ENCODE peak calls at places on chromosomes 1 and 21, in seven cellular contexts. One of them, this sample, is unnamed.

GRCh38 chr1:151739590-151740355 is 18.5 kb downstream of the RIIAD1 start:
- DNase-seq in prostate gland: peak; percentile 90
- DNase-seq in uterus: no peak
- DNase-seq in IMR-90: no peak
- DNase-seq in stomach: peak; percentile 60
- DNase-seq in lower lobe of right lung: no peak
- DNase-seq in GM23338: peak; percentile 34
- DNase-seq in this sample: no peak

GRCh38 chr1:8396912-8397406 is 79.0 kb downstream of the SLC45A1 start:
- DNase-seq in uterus: peak; percentile 55
- DNase-seq in lower lobe of right lung: no peak
- DNase-seq in stomach: no peak
- DNase-seq in prostate gland: no peak
- DNase-seq in GM23338: no peak
- DNase-seq in IMR-90: peak; percentile 99
- DNase-seq in this sample: peak; percentile 81

GRCh38 chr1:22556391-22557104 is 6.7 kb upstream of the EPHA8 start:
- DNase-seq in stomach: no peak
- DNase-seq in IMR-90: no peak
- DNase-seq in prostate gland: no peak
- DNase-seq in uterus: no peak
- DNase-seq in GM23338: peak; percentile 78
- DNase-seq in lower lobe of right lung: no peak
- DNase-seq in this sample: no peak

GRCh38 chr1:162349635-162350330 is 26.9 kb downstream of the SPATA46 start:
- DNase-seq in stomach: no peak
- DNase-seq in GM23338: no peak
- DNase-seq in lower lobe of right lung: no peak
- DNase-seq in uterus: no peak
- DNase-seq in IMR-90: peak; percentile 77
- DNase-seq in prostate gland: no peak
- DNase-seq in this sample: no peak

GRCh38 chr1:19664453-19665043 is at the start of gene HTR6:
- DNase-seq in IMR-90: no peak
- DNase-seq in GM23338: no peak
- DNase-seq in prostate gland: no peak
- DNase-seq in uterus: no peak
- DNase-seq in stomach: no peak
- DNase-seq in lower lobe of right lung: no peak
- DNase-seq in this sample: no peak

GRCh38 chr1:206808615-206809014 is 36.3 kb upstream of the IL10 start:
- DNase-seq in stomach: no peak
- DNase-seq in GM23338: peak; percentile 67
- DNase-seq in uterus: no peak
- DNase-seq in IMR-90: peak; percentile 57
- DNase-seq in lower lobe of right lung: no peak
- DNase-seq in prostate gland: no peak
- DNase-seq in this sample: no peak

GRCh38 chr1:235866207-235866912 is at the start of gene LYST:
- DNase-seq in prostate gland: peak; percentile 46
- DNase-seq in stomach: peak; percentile 49
- DNase-seq in IMR-90: peak; percentile 52
- DNase-seq in uterus: peak; percentile 53
- DNase-seq in lower lobe of right lung: peak; percentile 70
- DNase-seq in GM23338: peak; percentile 65
- DNase-seq in this sample: peak; percentile 68

GRCh38 chr1:1291023-1291528 is 10.8 kb downstream of the SCNN1D start:
- DNase-seq in prostate gland: no peak
- DNase-seq in uterus: no peak
- DNase-seq in GM23338: no peak
- DNase-seq in lower lobe of right lung: no peak
- DNase-seq in stomach: peak; percentile 46
- DNase-seq in IMR-90: no peak
- DNase-seq in this sample: no peak

GRCh38 chr1:231828182-231828920 is 201.8 kb downstream of the DISC1 start:
- DNase-seq in IMR-90: peak; percentile 95
- DNase-seq in prostate gland: no peak
- DNase-seq in GM23338: no peak
- DNase-seq in lower lobe of right lung: no peak
- DNase-seq in stomach: no peak
- DNase-seq in uterus: no peak
- DNase-seq in this sample: no peak

GRCh38 chr1:19385869-19386591 is 73.9 kb downstream of the SLC66A1 start:
- DNase-seq in lower lobe of right lung: peak; percentile 66
- DNase-seq in GM23338: no peak
- DNase-seq in stomach: peak; percentile 79
- DNase-seq in prostate gland: peak; percentile 88
- DNase-seq in IMR-90: peak; percentile 65
- DNase-seq in uterus: peak; percentile 71
- DNase-seq in this sample: peak; percentile 80

GRCh38 chr1:155000475-155000724 is 2.2 kb upstream of the ZBTB7B start:
- DNase-seq in prostate gland: peak; percentile 57
- DNase-seq in stomach: peak; percentile 64
- DNase-seq in GM23338: no peak
- DNase-seq in uterus: no peak
- DNase-seq in IMR-90: no peak
- DNase-seq in lower lobe of right lung: peak; percentile 66
- DNase-seq in this sample: peak; percentile 80

GRCh38 chr1:221161571-221162041 is 282.4 kb downstream of the HLX start:
- DNase-seq in IMR-90: peak; percentile 13
- DNase-seq in uterus: no peak
- DNase-seq in prostate gland: no peak
- DNase-seq in lower lobe of right lung: no peak
- DNase-seq in stomach: no peak
- DNase-seq in GM23338: no peak
- DNase-seq in this sample: no peak

GRCh38 chr1:65170511-65171142 is 22.6 kb downstream of the AK4 start:
- DNase-seq in stomach: peak; percentile 72
- DNase-seq in prostate gland: peak; percentile 86
- DNase-seq in lower lobe of right lung: no peak
- DNase-seq in IMR-90: peak; percentile 42
- DNase-seq in GM23338: no peak
- DNase-seq in uterus: peak; percentile 27
- DNase-seq in this sample: peak; percentile 82

GRCh38 chr1:180558664-180559063 is at the start of gene OVAAL:
- DNase-seq in lower lobe of right lung: no peak
- DNase-seq in uterus: no peak
- DNase-seq in stomach: no peak
- DNase-seq in GM23338: no peak
- DNase-seq in IMR-90: no peak
- DNase-seq in prostate gland: no peak
- DNase-seq in this sample: no peak

GRCh38 chr1:84997667-84998600 is 1.0 kb upstream of the MCOLN2 start:
- DNase-seq in GM23338: peak; percentile 61
- DNase-seq in stomach: no peak
- DNase-seq in lower lobe of right lung: no peak
- DNase-seq in IMR-90: peak; percentile 1
- DNase-seq in uterus: no peak
- DNase-seq in prostate gland: no peak
- DNase-seq in this sample: no peak

GRCh38 chr1:21320410-21321107 is 30.3 kb upstream of the ECE1 start:
- DNase-seq in stomach: no peak
- DNase-seq in IMR-90: no peak
- DNase-seq in prostate gland: no peak
- DNase-seq in lower lobe of right lung: no peak
- DNase-seq in uterus: no peak
- DNase-seq in GM23338: no peak
- DNase-seq in this sample: no peak

GRCh38 chr21:42350899-42351543 is at the start of gene TFF2:
- DNase-seq in uterus: no peak
- DNase-seq in stomach: peak; percentile 80
- DNase-seq in prostate gland: no peak
- DNase-seq in lower lobe of right lung: no peak
- DNase-seq in GM23338: no peak
- DNase-seq in IMR-90: no peak
- DNase-seq in this sample: peak; percentile 37

GRCh38 chr1:65039066-65039465 is 72.7 kb upstream of the JAK1 start:
- DNase-seq in prostate gland: no peak
- DNase-seq in lower lobe of right lung: no peak
- DNase-seq in GM23338: no peak
- DNase-seq in stomach: no peak
- DNase-seq in uterus: no peak
- DNase-seq in IMR-90: no peak
- DNase-seq in this sample: no peak

GRCh38 chr1:154418062-154418897 is 13.1 kb downstream of the IL6R start:
- DNase-seq in GM23338: no peak
- DNase-seq in IMR-90: no peak
- DNase-seq in prostate gland: peak; percentile 95
- DNase-seq in lower lobe of right lung: peak; percentile 86
- DNase-seq in stomach: peak; percentile 90
- DNase-seq in uterus: peak; percentile 70
- DNase-seq in this sample: peak; percentile 51

GRCh38 chr21:28235169-28235892 is 757.3 kb downstream of the LTN1 start:
- DNase-seq in IMR-90: no peak
- DNase-seq in GM23338: peak; percentile 40
- DNase-seq in lower lobe of right lung: peak; percentile 45
- DNase-seq in uterus: no peak
- DNase-seq in stomach: no peak
- DNase-seq in prostate gland: no peak
- DNase-seq in this sample: peak; percentile 66

GRCh38 chr1:111980684-111981083 is 8.8 kb downstream of the KCND3 start:
- DNase-seq in prostate gland: no peak
- DNase-seq in uterus: no peak
- DNase-seq in lower lobe of right lung: no peak
- DNase-seq in stomach: no peak
- DNase-seq in GM23338: no peak
- DNase-seq in IMR-90: no peak
- DNase-seq in this sample: no peak

GRCh38 chr1:213947200-213947775 is 40.5 kb upstream of the PROX1 start:
- DNase-seq in GM23338: peak; percentile 43
- DNase-seq in lower lobe of right lung: no peak
- DNase-seq in uterus: no peak
- DNase-seq in stomach: peak; percentile 45
- DNase-seq in prostate gland: no peak
- DNase-seq in IMR-90: no peak
- DNase-seq in this sample: no peak

GRCh38 chr1:8439015-8439702 is 121.2 kb downstream of the SLC45A1 start:
- DNase-seq in IMR-90: peak; percentile 88
- DNase-seq in lower lobe of right lung: peak; percentile 89
- DNase-seq in stomach: peak; percentile 76
- DNase-seq in prostate gland: peak; percentile 69
- DNase-seq in GM23338: peak; percentile 88
- DNase-seq in uterus: peak; percentile 73
- DNase-seq in this sample: peak; percentile 87

GRCh38 chr1:55542901-55543504 is 327.8 kb upstream of the USP24 start:
- DNase-seq in stomach: no peak
- DNase-seq in lower lobe of right lung: no peak
- DNase-seq in prostate gland: no peak
- DNase-seq in GM23338: no peak
- DNase-seq in IMR-90: peak; percentile 84
- DNase-seq in uterus: no peak
- DNase-seq in this sample: no peak

GRCh38 chr1:228299211-228299610 is 91.4 kb downstream of the OBSCN start:
- DNase-seq in GM23338: no peak
- DNase-seq in uterus: no peak
- DNase-seq in lower lobe of right lung: no peak
- DNase-seq in prostate gland: no peak
- DNase-seq in IMR-90: no peak
- DNase-seq in stomach: no peak
- DNase-seq in this sample: no peak

GRCh38 chr1:41718444-41719028 is 200.2 kb downstream of the HIVEP3 start:
- DNase-seq in stomach: no peak
- DNase-seq in lower lobe of right lung: no peak
- DNase-seq in prostate gland: no peak
- DNase-seq in IMR-90: no peak
- DNase-seq in GM23338: no peak
- DNase-seq in uterus: no peak
- DNase-seq in this sample: no peak

GRCh38 chr21:42941696-42942085 is 16.3 kb upstream of the ERVH48-1 start:
- DNase-seq in lower lobe of right lung: no peak
- DNase-seq in stomach: no peak
- DNase-seq in GM23338: no peak
- DNase-seq in prostate gland: no peak
- DNase-seq in uterus: no peak
- DNase-seq in IMR-90: no peak
- DNase-seq in this sample: no peak

GRCh38 chr21:35050348-35051286 is 1.5 kb upstream of the RUNX1 start:
- DNase-seq in stomach: no peak
- DNase-seq in IMR-90: peak; percentile 70
- DNase-seq in uterus: no peak
- DNase-seq in prostate gland: no peak
- DNase-seq in GM23338: no peak
- DNase-seq in lower lobe of right lung: no peak
- DNase-seq in this sample: no peak

GRCh38 chr1:213446496-213446895 is 395.5 kb downstream of the RPS6KC1 start:
- DNase-seq in prostate gland: no peak
- DNase-seq in uterus: no peak
- DNase-seq in GM23338: no peak
- DNase-seq in lower lobe of right lung: no peak
- DNase-seq in stomach: no peak
- DNase-seq in IMR-90: no peak
- DNase-seq in this sample: no peak

GRCh38 chr1:218882454-218882853 is 291.2 kb upstream of the LYPLAL1 start:
- DNase-seq in stomach: no peak
- DNase-seq in IMR-90: no peak
- DNase-seq in lower lobe of right lung: no peak
- DNase-seq in prostate gland: no peak
- DNase-seq in uterus: no peak
- DNase-seq in GM23338: no peak
- DNase-seq in this sample: no peak
- TF ChIP-seq CTCF in stomach: no peak
- TF ChIP-seq CTCF in IMR-90: no peak
- TF ChIP-seq CTCF in lower lobe of right lung: no peak
- TF ChIP-seq CTCF in prostate gland: no peak
- TF ChIP-seq CTCF in uterus: no peak
- TF ChIP-seq CTCF in GM23338: no peak
- TF ChIP-seq CTCF in this sample: no peak

DNA sequence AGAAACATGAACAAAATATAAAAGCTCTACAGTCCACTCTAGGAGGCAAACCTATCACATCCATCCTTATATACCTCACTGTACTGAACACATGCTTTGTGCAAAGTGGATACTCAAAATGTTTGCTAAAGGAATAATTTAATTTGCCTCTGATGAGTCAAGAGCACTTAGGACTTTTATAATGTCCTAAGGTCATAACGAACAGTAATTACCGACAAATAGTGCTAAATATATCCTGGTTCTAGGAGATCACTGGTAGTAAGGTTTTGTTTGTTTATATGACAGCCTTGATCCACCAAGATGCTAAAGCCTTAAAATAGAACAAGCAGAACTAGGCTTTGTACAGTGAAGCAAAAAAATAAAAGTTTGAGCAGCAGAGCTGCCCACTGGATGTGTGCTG is 70.6 kb downstream of the GADD45A start:
- DNase-seq in prostate gland: no peak
- DNase-seq in lower lobe of right lung: no peak
- DNase-seq in uterus: no peak
- DNase-seq in GM23338: no peak
- DNase-seq in IMR-90: no peak
- DNase-seq in stomach: no peak
- DNase-seq in this sample: no peak
- H3K4me1 ChIP-seq in prostate gland: peaks cover 6% of the 10 kb centered on the region
- H3K4me1 ChIP-seq in lower lobe of right lung: peaks cover 24% of the 10 kb centered on the region
- H3K4me1 ChIP-seq in uterus: no peaks in the 10 kb centered on the region
- H3K4me1 ChIP-seq in GM23338: peaks cover 19% of the 10 kb centered on the region
- H3K4me1 ChIP-seq in IMR-90: peaks cover 18% of the 10 kb centered on the region
- H3K4me1 ChIP-seq in stomach: peaks cover 23% of the 10 kb centered on the region
- H3K4me1 ChIP-seq in this sample: peaks cover 98% of the 10 kb centered on the region

GRCh38 chr1:201876148-201876547 is 12.6 kb upstream of the SHISA4 start:
- DNase-seq in GM23338: no peak
- DNase-seq in prostate gland: no peak
- DNase-seq in lower lobe of right lung: no peak
- DNase-seq in IMR-90: peak; percentile 27
- DNase-seq in stomach: no peak
- DNase-seq in uterus: no peak
- DNase-seq in this sample: no peak
- TF ChIP-seq CTCF in GM23338: peak; percentile 47
- TF ChIP-seq CTCF in prostate gland: no peak
- TF ChIP-seq CTCF in lower lobe of right lung: peak; percentile 29
- TF ChIP-seq CTCF in IMR-90: peak; percentile 47
- TF ChIP-seq CTCF in stomach: no peak
- TF ChIP-seq CTCF in uterus: peak; percentile 13
- TF ChIP-seq CTCF in this sample: peak; percentile 19

GRCh38 chr1:58927722-58928085 is 143.9 kb upstream of the JUN start:
- DNase-seq in prostate gland: no peak
- DNase-seq in GM23338: no peak
- DNase-seq in lower lobe of right lung: no peak
- DNase-seq in stomach: no peak
- DNase-seq in IMR-90: no peak
- DNase-seq in uterus: no peak
- DNase-seq in this sample: no peak
- H3K4me1 ChIP-seq in prostate gland: peaks cover 9% of the 10 kb centered on the region
- H3K4me1 ChIP-seq in GM23338: no peaks in the 10 kb centered on the region
- H3K4me1 ChIP-seq in lower lobe of right lung: peaks cover 27% of the 10 kb centered on the region
- H3K4me1 ChIP-seq in stomach: peaks cover 5% of the 10 kb centered on the region
- H3K4me1 ChIP-seq in IMR-90: no peaks in the 10 kb centered on the region
- H3K4me1 ChIP-seq in uterus: no peaks in the 10 kb centered on the region
- H3K4me1 ChIP-seq in this sample: peaks cover 7% of the 10 kb centered on the region